ENCODE peak calls at places on chromosomes 12 and 14, in ten cellular contexts. X, Y, J, L, Q, F, A, N, T and K are unnamed samples. For H3K4me1, the result is how much of the 10 kb centered on the place peaks cover.

GRCh38 chr14:49972840-49973239 is 80.0 kb downstream of the ARF6 start:
- DNase-seq in F (peak), N (no peak), T (peak), X (no peak), Y (peak), L (no peak), A (peak), J (no peak), Q (peak), K (peak)

GRCh38 chr14:52998376-52999010 is 47.6 kb upstream of the FERMT2 start:
- DNase-seq in J (no peak), L (no peak), Q (peak), F (no peak), A (no peak), N (no peak), X (no peak), T (no peak), Y (no peak), K (no peak)

GRCh38 chr12:26630546-26631027 is 202.4 kb downstream of the ITPR2 start:
- DNase-seq in F (peak), N (no peak), L (no peak), A (peak), J (no peak), T (no peak), Q (peak), Y (no peak), X (no peak), K (peak)

GRCh38 chr14:105275267-105275946 is 25.4 kb downstream of the BRF1 start:
- DNase-seq in N (no peak), F (no peak), T (no peak), Q (peak), X (no peak), Y (no peak), J (no peak), A (no peak), L (no peak), K (no peak)

GRCh38 chr12:32901553-32901952 is 5.0 kb upstream of the PKP2 start:
- DNase-seq in J (no peak), Y (no peak), Q (no peak), A (no peak), X (no peak), T (no peak), L (no peak), N (no peak), F (no peak), K (no peak)

GRCh38 chr12:47078733-47079364 is 572 bp upstream of the PCED1B start:
- DNase-seq in F (peak), A (no peak), J (peak), X (peak), N (peak), T (no peak), Y (peak), L (no peak), Q (peak), K (peak)

GRCh38 chr14:51023964-51024363 is 70.9 kb downstream of the TRIM9 start:
- DNase-seq in F (no peak), Q (no peak), A (no peak), T (no peak), Y (no peak), X (no peak), L (no peak), J (no peak), N (no peak), K (no peak)

GRCh38 chr12:93982847-93983315 is 165.5 kb upstream of the PLXNC1 start:
- DNase-seq in F (peak), Q (peak), A (no peak), X (no peak), J (no peak), Y (no peak), T (no peak), L (no peak), N (no peak), K (no peak)

GRCh38 chr12:45989277-45989856 is 1.0 kb downstream of the SCAF11 start:
- DNase-seq in A (no peak), T (peak), F (no peak), X (no peak), Q (peak), J (no peak), L (no peak), N (no peak), Y (no peak), K (no peak)

GRCh38 chr12:47087088-47087688 is 7.4 kb upstream of the AMIGO2 start:
- DNase-seq in L (no peak), F (peak), Y (no peak), A (no peak), X (no peak), T (no peak), J (no peak), N (no peak), Q (peak), K (no peak)

GRCh38 chr12:57817261-57817989 is 1.1 kb downstream of the AVIL start:
- DNase-seq in F (no peak), T (no peak), J (no peak), Y (no peak), N (no peak), L (no peak), X (peak), Q (no peak), A (no peak), K (no peak)

GRCh38 chr12:10392394-10392930 is 2.6 kb upstream of the KLRK1 start:
- DNase-seq in L (no peak), N (no peak), T (peak), A (peak), J (peak), Q (peak), F (peak), X (peak), Y (peak), K (no peak)

GRCh38 chr12:98416845-98417244 is 98.5 kb upstream of the TMPO start:
- DNase-seq in N (no peak), Q (peak), L (peak), Y (no peak), F (peak), J (no peak), T (no peak), X (no peak), A (no peak), K (no peak)

GRCh38 chr14:68947802-68948201 is 31.3 kb downstream of the ACTN1 start:
- DNase-seq in Q (peak), J (no peak), N (no peak), A (no peak), F (peak), X (peak), L (no peak), T (peak), Y (no peak), K (peak)

GRCh38 chr12:99005601-99006000 is 360.5 kb downstream of the APAF1 start:
- DNase-seq in Q (no peak), J (no peak), N (no peak), T (no peak), F (no peak), Y (no peak), L (no peak), X (no peak), A (no peak), K (no peak)

GRCh38 chr12:52207106-52207505 is 15.3 kb upstream of the KRT80 start:
- DNase-seq in L (peak), F (no peak), N (peak), J (peak), Y (no peak), Q (no peak), X (peak), T (no peak), A (no peak), K (no peak)

GRCh38 chr12:12323606-12324005 is 26.4 kb downstream of the MANSC1 start:
- DNase-seq in T (no peak), Q (peak), L (no peak), Y (no peak), F (no peak), J (no peak), X (no peak), A (no peak), N (no peak), K (no peak)

GRCh38 chr14:51613436-51613835 is 38.3 kb upstream of the FRMD6 start:
- DNase-seq in N (no peak), J (no peak), F (no peak), A (no peak), L (no peak), Y (no peak), T (no peak), X (no peak), Q (no peak), K (no peak)

GRCh38 chr12:30753761-30754382 is 879 bp downstream of the CAPRIN2 start:
- DNase-seq in X (no peak), Q (peak), N (no peak), L (peak), Y (no peak), A (no peak), F (peak), J (no peak), T (no peak), K (no peak)

GRCh38 chr14:68546839-68547238 is 246.0 kb downstream of the ZFP36L1 start:
- DNase-seq in Y (no peak), L (no peak), T (no peak), J (no peak), F (peak), N (no peak), X (no peak), A (peak), Q (peak), K (peak)

GRCh38 chr12:78018146-78018910 is 187.6 kb downstream of the NAV3 start:
- DNase-seq in L (no peak), Y (no peak), T (no peak), N (no peak), J (no peak), F (no peak), Q (peak), X (no peak), A (no peak), K (no peak)

GRCh38 chr12:39723831-39724230 is 104.2 kb upstream of the ABCD2 start:
- DNase-seq in Q (no peak), F (peak), J (no peak), T (no peak), L (no peak), X (peak), Y (no peak), A (peak), N (no peak), K (no peak)

GRCh38 chr12:45655186-45655585 is 74.3 kb upstream of the ARID2 start:
- DNase-seq in Q (peak), F (peak), T (no peak), Y (peak), J (no peak), X (no peak), A (no peak), N (no peak), L (peak), K (no peak)

GRCh38 chr12:6226701-6227096 is 26.5 kb downstream of the CD9 start:
- DNase-seq in L (no peak), Q (no peak), N (peak), T (no peak), Y (no peak), F (no peak), A (peak), X (peak), J (peak), K (peak)

GRCh38 chr12:42568952-42569916 is 20.3 kb downstream of the PRICKLE1 start:
- DNase-seq in Y (no peak), Q (peak), T (no peak), J (no peak), N (no peak), F (peak), L (no peak), A (no peak), X (no peak), K (no peak)

GRCh38 chr14:61031026-61031425 is 50.0 kb downstream of the SLC38A6 start:
- DNase-seq in N (no peak), X (no peak), F (no peak), Q (no peak), A (no peak), T (no peak), J (no peak), L (no peak), Y (no peak), K (no peak)

GRCh38 chr12:110141389-110141788 is 17.2 kb downstream of the IFT81 start:
- DNase-seq in N (no peak), Y (no peak), Q (peak), F (no peak), X (peak), L (no peak), T (no peak), A (no peak), J (no peak), K (peak)

GRCh38 chr12:59403259-59403932 is 192.4 kb upstream of the SLC16A7 start:
- DNase-seq in Y (peak), T (peak), A (peak), L (peak), N (no peak), F (peak), Q (peak), X (peak), J (no peak), K (peak)

GRCh38 chr12:25529738-25530137 is 23.3 kb downstream of the LMNTD1 start:
- DNase-seq in L (no peak), Q (peak), T (no peak), J (no peak), F (no peak), Y (no peak), X (no peak), N (no peak), A (no peak), K (no peak)

GRCh38 chr12:55681142-55682077 is 26.3 kb downstream of the ITGA7 start:
- DNase-seq in N (peak), F (peak), X (peak), Y (no peak), T (peak), J (peak), Q (peak), L (no peak), A (peak), K (peak)

GRCh38 chr12:131452444-131452860 is 258.4 kb upstream of the SFSWAP start:
- DNase-seq in J (no peak), Y (peak), L (no peak), A (no peak), T (peak), X (no peak), Q (no peak), N (peak), F (peak), K (no peak)

GRCh38 chr14:99511421-99512109 is 30.4 kb downstream of the CCNK start:
- DNase-seq in F (no peak), T (no peak), Y (no peak), L (peak), A (no peak), J (no peak), Q (peak), N (no peak), X (peak), K (peak)

GRCh38 chr12:111366583-111366982 is 2.3 kb downstream of the PHETA1 start:
- DNase-seq in X (no peak), Y (no peak), L (no peak), N (no peak), A (no peak), T (no peak), Q (no peak), J (no peak), F (no peak), K (no peak)

GRCh38 chr12:113825705-113826104 is 140.4 kb downstream of the RBM19 start:
- DNase-seq in L (no peak), F (no peak), J (no peak), T (no peak), N (no peak), Y (no peak), X (no peak), Q (no peak), A (no peak), K (no peak)

GRCh38 chr14:89574420-89574819 is 157.4 kb upstream of the FOXN3 start:
- DNase-seq in A (no peak), F (no peak), Q (no peak), Y (no peak), T (no peak), N (no peak), X (no peak), L (no peak), J (no peak), K (no peak)

GRCh38 chr12:53938276-53939140 is at the start of gene HOXC13:
- DNase-seq in F (peak), L (peak), A (peak), J (no peak), T (no peak), X (peak), Y (peak), N (peak), Q (no peak), K (peak)

GRCh38 chr14:61417890-61418455 is 96.6 kb downstream of the PRKCH start:
- DNase-seq in X (no peak), Y (no peak), Q (no peak), F (no peak), N (no peak), L (no peak), J (no peak), A (no peak), T (no peak), K (no peak)

GRCh38 chr12:68403711-68404110 is 71.5 kb upstream of the MDM1 start:
- DNase-seq in L (no peak), Y (no peak), A (no peak), Q (no peak), N (no peak), X (no peak), J (no peak), F (no peak), T (no peak), K (no peak)

GRCh38 chr12:34223640-34224039 is 201.3 kb downstream of the ALG10 start:
- DNase-seq in Q (no peak), L (no peak), X (no peak), J (no peak), Y (no peak), A (no peak), F (no peak), T (no peak), N (no peak), K (no peak)

GRCh38 chr12:104177663-104178501 is 37.7 kb upstream of the TXNRD1 start:
- DNase-seq in F (peak), N (peak), Q (peak), L (peak), T (peak), J (peak), X (peak), A (peak), Y (no peak), K (peak)

GRCh38 chr12:69470189-69471094 is at the start of gene FRS2:
- DNase-seq in J (peak), Y (peak), X (peak), A (peak), L (peak), F (peak), Q (peak), N (peak), T (peak), K (peak)
- H3K4me3 ChIP-seq in J (peak), Y (peak), X (peak), A (peak), L (peak), F (peak), Q (peak), N (peak), T (peak), K (peak)

GRCh38 chr14:22800356-22800755 is 14.9 kb downstream of the SLC7A7 start:
- DNase-seq in L (no peak), A (no peak), Q (peak), X (no peak), N (no peak), T (no peak), F (no peak), Y (no peak), J (no peak), K (no peak)

GRCh38 chr14:22807432-22808087 is 7.7 kb downstream of the SLC7A7 start:
- DNase-seq in A (no peak), F (no peak), N (peak), L (no peak), Q (no peak), X (no peak), Y (no peak), T (no peak), J (no peak), K (no peak)

GRCh38 chr14:22801716-22802115 is 13.5 kb downstream of the SLC7A7 start:
- DNase-seq in T (no peak), L (no peak), A (no peak), Y (no peak), X (no peak), J (no peak), Q (no peak), F (no peak), N (no peak), K (no peak)

GRCh38 chr14:22802860-22803562 is 12.2 kb downstream of the SLC7A7 start:
- DNase-seq in Q (peak), X (no peak), F (no peak), N (no peak), Y (no peak), J (no peak), A (no peak), T (no peak), L (no peak), K (no peak)

GRCh38 chr14:22803575-22803974 is 11.7 kb downstream of the SLC7A7 start:
- DNase-seq in A (no peak), N (no peak), Y (no peak), F (no peak), J (no peak), T (no peak), X (no peak), L (no peak), Q (no peak), K (no peak)
- H3K4me1 ChIP-seq in A (under half), N (under half), Y (under half), F (under half), J (under half), T (under half), X (under half), L (under half), Q (under half), K (under half)

DNA sequence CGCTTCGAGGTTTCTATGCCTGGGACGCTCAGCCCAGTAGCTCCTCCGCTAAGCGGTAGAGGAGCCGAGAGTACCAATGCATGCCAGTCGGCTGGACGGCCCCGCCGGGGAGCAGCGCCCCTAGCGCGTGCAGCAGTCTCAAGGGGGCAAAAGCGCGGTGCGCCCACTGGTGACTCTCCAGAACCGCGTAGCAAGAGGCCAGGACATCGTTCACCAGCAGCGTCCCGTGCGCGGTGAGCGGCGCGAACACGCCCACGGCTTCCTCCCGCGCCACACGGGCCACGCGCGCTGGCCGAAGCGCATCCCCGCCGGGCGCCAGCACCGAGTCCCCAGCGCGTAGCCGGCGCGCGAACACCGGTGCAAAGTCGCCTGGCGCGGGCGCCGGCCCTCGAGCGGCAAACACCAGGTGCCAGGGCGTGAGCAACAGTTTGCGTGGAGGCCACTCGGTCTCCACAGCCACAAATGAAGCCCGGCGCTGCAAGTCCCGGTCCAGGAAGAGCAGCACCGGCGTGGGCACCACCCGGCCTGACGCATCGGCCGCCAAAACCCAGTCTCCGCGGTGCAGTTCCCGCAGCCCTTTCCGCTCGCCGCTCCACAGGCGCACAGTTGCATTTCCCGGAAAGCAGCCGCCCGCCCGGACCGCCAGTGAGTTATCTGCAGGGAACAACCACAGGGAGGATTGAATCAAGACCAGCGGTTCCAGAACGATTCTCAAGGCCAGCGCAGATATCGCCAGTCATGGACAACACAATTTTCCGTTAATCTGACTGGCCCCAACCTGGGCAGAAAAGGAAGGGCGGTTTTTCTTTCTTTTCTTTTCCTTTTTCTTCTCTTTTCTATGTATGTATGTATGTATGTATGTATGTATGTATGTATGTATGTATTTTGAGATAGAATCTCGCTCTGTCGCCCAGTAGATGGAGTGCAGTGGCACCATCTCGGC is 4.5 kb downstream of the DHH start:
- DNase-seq in X (peak), J (peak), N (peak), L (peak), F (peak), Y (peak), A (no peak), Q (peak), T (peak), K (no peak)
- TF ChIP-seq CTCF in X (peak), J (no peak), N (peak), L (peak), F (peak), Y (peak), A (no peak), Q (peak), T (no peak), K (no peak)

GRCh38 chr14:54837508-54838149 is 65.0 kb downstream of the GCH1 start:
- DNase-seq in X (no peak), Q (no peak), A (no peak), L (no peak), J (no peak), T (no peak), F (no peak), N (no peak), Y (no peak), K (no peak)

GRCh38 chr14:54838931-54839512 is 63.6 kb downstream of the GCH1 start:
- DNase-seq in N (no peak), L (no peak), J (no peak), F (no peak), Q (no peak), T (no peak), Y (no peak), A (no peak), X (no peak), K (no peak)

GRCh38 chr14:54840336-54840735 is 62.3 kb downstream of the GCH1 start:
- DNase-seq in T (no peak), F (no peak), N (no peak), Q (no peak), J (no peak), L (no peak), A (no peak), X (no peak), Y (no peak), K (no peak)

GRCh38 chr14:54839681-54840080 is 62.9 kb downstream of the GCH1 start:
- DNase-seq in X (peak), J (no peak), A (no peak), T (no peak), Q (no peak), Y (no peak), L (no peak), F (peak), N (no peak), K (peak)

DNA sequence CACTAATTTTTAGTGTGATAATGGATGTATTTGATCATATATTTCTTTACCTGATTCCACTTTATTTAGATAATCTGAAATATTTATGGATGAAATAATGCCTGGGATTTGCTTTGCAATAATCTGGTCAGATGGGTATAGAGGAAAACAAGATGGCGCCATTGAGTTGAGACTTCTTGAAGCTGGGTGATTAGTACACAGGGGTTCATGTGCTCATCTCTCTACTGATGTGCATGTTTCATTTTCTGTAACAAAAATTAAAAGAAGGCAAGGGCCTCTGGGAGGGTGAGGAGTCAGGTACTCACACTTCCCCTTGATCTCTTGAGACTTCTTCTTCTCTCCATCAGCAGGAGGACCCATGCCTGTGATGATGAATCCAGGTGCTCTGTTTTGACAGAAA is 61.8 kb downstream of the GCH1 start:
- DNase-seq in Y (no peak), J (no peak), Q (no peak), L (no peak), N (no peak), X (no peak), T (no peak), A (no peak), F (no peak), K (no peak)
- H3K4me3 ChIP-seq in Y (no peak), J (no peak), Q (no peak), L (no peak), N (no peak), X (no peak), T (no peak), A (no peak), F (no peak), K (no peak)